ENCODE peak calls at places on chromosomes 6 and 20, in seven cellular contexts. V, P, T, D, H, R and K are unnamed samples.

GRCh38 chr6:34021839-34022190 is 124.1 kb downstream of the GRM4 start:
- DNase-seq in V (no peak), P (no peak), T (no peak), D (no peak), H (no peak), R (no peak), K (no peak)

GRCh38 chr6:83193747-83194582 is 808 bp downstream of the RWDD2A start:
- DNase-seq in V (peak; percentile 16), P (peak; percentile 26), T (peak; percentile 17), D (peak; percentile 53), H (no peak), R (no peak), K (peak; percentile 39)

GRCh38 chr20:50398064-50398463 is 112.1 kb upstream of the PTPN1 start:
- DNase-seq in V (no peak), P (no peak), T (no peak), D (no peak), H (no peak), R (no peak), K (no peak)

GRCh38 chr6:30112402-30113376 is at the start of gene TRIM31:
- DNase-seq in V (no peak), P (no peak), T (no peak), D (no peak), H (no peak), R (no peak), K (no peak)

GRCh38 chr6:133436652-133437051 is 195.5 kb downstream of the EYA4 start:
- DNase-seq in V (no peak), P (no peak), T (peak; percentile 58), D (no peak), H (no peak), R (no peak), K (no peak)

GRCh38 chr20:21503345-21503744 is 10.5 kb downstream of the NKX2-2 start:
- DNase-seq in V (no peak), P (no peak), T (no peak), D (peak; percentile 33), H (peak; percentile 3), R (peak; percentile 8), K (no peak)

GRCh38 chr6:36633915-36634314 is 39.8 kb downstream of the SRSF3 start:
- DNase-seq in V (no peak), P (peak; percentile 71), T (peak; percentile 92), D (peak; percentile 58), H (peak; percentile 29), R (no peak), K (no peak)

GRCh38 chr6:25263602-25264001 is 15.6 kb upstream of the CARMIL1 start:
- DNase-seq in V (no peak), P (no peak), T (peak; percentile 46), D (peak; percentile 42), H (peak; percentile 81), R (no peak), K (no peak)

GRCh38 chr6:71127374-71127773 is 161.2 kb upstream of the OGFRL1 start:
- DNase-seq in V (no peak), P (no peak), T (no peak), D (no peak), H (no peak), R (no peak), K (no peak)

GRCh38 chr6:16361121-16361520 is 122.7 kb downstream of the GMPR start:
- DNase-seq in V (no peak), P (no peak), T (no peak), D (no peak), H (no peak), R (no peak), K (no peak)

GRCh38 chr6:41416165-41416837 is 80.9 kb downstream of the NCR2 start:
- DNase-seq in V (no peak), P (peak; percentile 36), T (no peak), D (no peak), H (no peak), R (no peak), K (no peak)

GRCh38 chr6:20711518-20711917 is 177.3 kb downstream of the CDKAL1 start:
- DNase-seq in V (no peak), P (no peak), T (peak; percentile 13), D (no peak), H (no peak), R (no peak), K (no peak)